ENCODE peak calls at places on chromosomes 7 and 10, in five cellular contexts. K is T follicular helper cell; X is BE2C; D is CD4-positive, CD25-positive, alpha-beta regulatory T cell; Y is omental fat pad. Z is an unnamed sample.
A peak's percentile ranks its signal among the peaks of the same experiment; 100 is the strongest.

GRCh38 chr10:29998142-29998808 is 61.1 kb downstream of the JCAD start:
- DNase-seq in K (peak; percentile 61), X (peak; percentile 72), D (peak; percentile 36), Y (peak; percentile 38), Z (peak; percentile 69)

GRCh38 chr10:96370575-96371157 is 11.9 kb upstream of the OPALIN start:
- DNase-seq in K (peak; percentile 22), X (peak; percentile 34), D (peak; percentile 13), Y (no peak), Z (peak; percentile 41)

GRCh38 chr10:119652361-119652760 is 1.2 kb downstream of the BAG3 start:
- DNase-seq in K (no peak), X (no peak), D (no peak), Y (no peak), Z (peak; percentile 35)

GRCh38 chr10:3010819-3011422 is 56.4 kb upstream of the PFKP start:
- DNase-seq in K (no peak), X (no peak), D (no peak), Y (no peak), Z (no peak)

GRCh38 chr7:84232653-84233052 is 38.1 kb upstream of the SEMA3A start:
- DNase-seq in K (no peak), X (no peak), D (no peak), Y (no peak), Z (no peak)

GRCh38 chr10:18610517-18610916 is 40.9 kb downstream of the NSUN6 start:
- DNase-seq in K (no peak), X (peak; percentile 19), D (no peak), Y (no peak), Z (peak; percentile 97)

GRCh38 chr10:16964571-16965241 is 147.5 kb upstream of the RSU1 start:
- DNase-seq in K (no peak), X (peak; percentile 16), D (no peak), Y (no peak), Z (no peak)

GRCh38 chr10:122099562-122099961 is 110.6 kb downstream of the TACC2 start:
- DNase-seq in K (no peak), X (no peak), D (no peak), Y (no peak), Z (no peak)

GRCh38 chr10:71974489-71975011 is 10.4 kb downstream of the CHST3 start:
- DNase-seq in K (no peak), X (no peak), D (no peak), Y (no peak), Z (no peak)

GRCh38 chr7:41921453-41921912 is 218.6 kb upstream of the INHBA start:
- DNase-seq in K (no peak), X (no peak), D (no peak), Y (no peak), Z (no peak)

GRCh38 chr10:69124558-69125121 is 662 bp downstream of the VPS26A start:
- DNase-seq in K (peak; percentile 22), X (peak; percentile 15), D (peak; percentile 41), Y (no peak), Z (peak; percentile 56)

GRCh38 chr10:127408115-127408710 is 140.9 kb upstream of the NPS start:
- DNase-seq in K (no peak), X (no peak), D (no peak), Y (no peak), Z (no peak)

GRCh38 chr7:143288836-143289235 is 685 bp downstream of the CASP2 start:
- DNase-seq in K (no peak), X (no peak), D (no peak), Y (no peak), Z (peak; percentile 15)

GRCh38 chr10:63414481-63415260 is 51.1 kb downstream of the JMJD1C start:
- DNase-seq in K (no peak), X (no peak), D (no peak), Y (no peak), Z (no peak)

GRCh38 chr10:80515511-80515910 is 22.2 kb upstream of the SH2D4B start:
- DNase-seq in K (no peak), X (no peak), D (no peak), Y (no peak), Z (no peak)

GRCh38 chr7:121395494-121395960 is 581 bp downstream of the FAM3C start:
- DNase-seq in K (peak; percentile 20), X (no peak), D (peak; percentile 41), Y (no peak), Z (peak; percentile 71)

GRCh38 chr7:85018498-85018897 is 168.4 kb downstream of the SEMA3D start:
- DNase-seq in K (no peak), X (no peak), D (no peak), Y (no peak), Z (no peak)

GRCh38 chr10:104937528-104937927 is 296.4 kb downstream of the SORCS3 start:
- DNase-seq in K (no peak), X (no peak), D (no peak), Y (no peak), Z (peak; percentile 22)

GRCh38 chr7:106346678-106347217 is 62.0 kb upstream of the NAMPT start:
- DNase-seq in K (peak; percentile 45), X (no peak), D (peak; percentile 50), Y (no peak), Z (no peak)

GRCh38 chr7:71793251-71793650 is 618.9 kb downstream of the CALN1 start:
- DNase-seq in K (no peak), X (no peak), D (no peak), Y (no peak), Z (no peak)

GRCh38 chr10:95275726-95276366 is 15.0 kb downstream of the PDLIM1 start:
- DNase-seq in K (no peak), X (no peak), D (no peak), Y (no peak), Z (no peak)

GRCh38 chr7:83677180-83677866 is 28.4 kb upstream of the SEMA3E start:
- DNase-seq in K (no peak), X (peak; percentile 65), D (no peak), Y (no peak), Z (peak; percentile 34)

GRCh38 chr7:38273286-38273995 is at the start of gene TARP:
- DNase-seq in K (no peak), X (no peak), D (no peak), Y (no peak), Z (no peak)

GRCh38 chr10:12908773-12909172 is 92.7 kb downstream of the CCDC3 start:
- DNase-seq in K (no peak), X (no peak), D (no peak), Y (no peak), Z (no peak)

GRCh38 chr7:30613366-30614325 is 19.0 kb downstream of the GARS1 start:
- DNase-seq in K (no peak), X (no peak), D (no peak), Y (no peak), Z (no peak)

GRCh38 chr7:326845-327304 is 36.9 kb downstream of the FOXL3 start:
- DNase-seq in K (no peak), X (peak; percentile 0), D (no peak), Y (no peak), Z (no peak)

GRCh38 chr10:79463578-79464496 is 18.4 kb upstream of the ZCCHC24 start:
- DNase-seq in K (no peak), X (peak; percentile 32), D (no peak), Y (no peak), Z (no peak)

GRCh38 chr7:132113536-132114409 is 462.5 kb downstream of the PLXNA4 start:
- DNase-seq in K (no peak), X (peak; percentile 35), D (no peak), Y (no peak), Z (no peak)

GRCh38 chr7:77247206-77247850 is 47.7 kb upstream of the FGL2 start:
- DNase-seq in K (peak; percentile 79), X (peak; percentile 84), D (peak; percentile 76), Y (peak; percentile 78), Z (peak; percentile 70)

GRCh38 chr7:567305-567883 is 47.7 kb upstream of the PDGFA start:
- DNase-seq in K (no peak), X (no peak), D (no peak), Y (no peak), Z (no peak)

Z was measured in NCI-H146.